ENCODE peak calls at places on chromosomes 16 and 17, in four cellular contexts. K is OCI-LY7, W is Peyer's patch, L is gastrocnemius medialis. P is an unnamed sample. For H3K4me1, the result is how much of the 10 kb centered on the place peaks cover.

GRCh38 chr16:79247386-79247785 is 353.2 kb downstream of the MAF start:
- DNase-seq in K (no peak), W (no peak), L (no peak), P (no peak)

GRCh38 chr17:77581480-77581879 is 377.0 kb upstream of the TNRC6C start:
- DNase-seq in K (no peak), W (peak), L (no peak), P (no peak)

GRCh38 chr17:27929990-27930389 is 36.8 kb upstream of the LYRM9 start:
- DNase-seq in K (no peak), W (no peak), L (no peak), P (no peak)

GRCh38 chr16:52537463-52537862 is 9.5 kb downstream of the TOX3 start:
- DNase-seq in K (no peak), W (no peak), L (no peak), P (no peak)

GRCh38 chr16:66457888-66458287 is 30.8 kb downstream of the BEAN1 start:
- DNase-seq in K (no peak), W (peak), L (no peak), P (no peak)

GRCh38 chr17:61478026-61478789 is 26.0 kb downstream of the TBX4 start:
- DNase-seq in K (no peak), W (peak), L (no peak), P (no peak)

GRCh38 chr17:79942591-79943353 is 92.9 kb downstream of the TBC1D16 start:
- DNase-seq in K (peak), W (peak), L (no peak), P (no peak)

GRCh38 chr16:57834936-57835335 is 32.6 kb upstream of the KIFC3 start:
- DNase-seq in K (no peak), W (no peak), L (no peak), P (no peak)

GRCh38 chr17:74759243-74759801 is 10.9 kb downstream of the NHERF1 start:
- DNase-seq in K (peak), W (peak), L (no peak), P (no peak)

GRCh38 chr16:75341934-75342811 is 90.7 kb upstream of the BCAR1 start:
- DNase-seq in K (no peak), W (no peak), L (no peak), P (no peak)

GRCh38 chr17:21445091-21445650 is 69.0 kb downstream of the KCNJ12 start:
- DNase-seq in K (no peak), W (no peak), L (no peak), P (no peak)

GRCh38 chr16:50802000-50802399 is 60.1 kb downstream of the CYLD start:
- DNase-seq in K (no peak), W (no peak), L (no peak), P (no peak)

GRCh38 chr17:77427471-77427991 is 286.8 kb downstream of the SEC14L1 start:
- DNase-seq in K (no peak), W (no peak), L (no peak), P (peak)

GRCh38 chr16:27729516-27730304 is 179.8 kb downstream of the KATNIP start:
- DNase-seq in K (no peak), W (no peak), L (no peak), P (no peak)

GRCh38 chr17:50060951-50061712 is 5.2 kb downstream of the ITGA3 start:
- DNase-seq in K (no peak), W (no peak), L (peak), P (peak)

GRCh38 chr17:83147285-83147684 is 67.9 kb downstream of the METRNL start:
- DNase-seq in K (no peak), W (no peak), L (no peak), P (no peak)

GRCh38 chr17:48718781-48719641 is 3.3 kb downstream of the PRAC1 start:
- DNase-seq in K (no peak), W (no peak), L (no peak), P (no peak)

GRCh38 chr16:73323880-73324279 is 276.0 kb upstream of the ZFHX3 start:
- DNase-seq in K (no peak), W (no peak), L (peak), P (peak)

GRCh38 chr17:64458756-64459155 is 9.8 kb downstream of the MILR1 start:
- DNase-seq in K (no peak), W (no peak), L (no peak), P (no peak)

DNA sequence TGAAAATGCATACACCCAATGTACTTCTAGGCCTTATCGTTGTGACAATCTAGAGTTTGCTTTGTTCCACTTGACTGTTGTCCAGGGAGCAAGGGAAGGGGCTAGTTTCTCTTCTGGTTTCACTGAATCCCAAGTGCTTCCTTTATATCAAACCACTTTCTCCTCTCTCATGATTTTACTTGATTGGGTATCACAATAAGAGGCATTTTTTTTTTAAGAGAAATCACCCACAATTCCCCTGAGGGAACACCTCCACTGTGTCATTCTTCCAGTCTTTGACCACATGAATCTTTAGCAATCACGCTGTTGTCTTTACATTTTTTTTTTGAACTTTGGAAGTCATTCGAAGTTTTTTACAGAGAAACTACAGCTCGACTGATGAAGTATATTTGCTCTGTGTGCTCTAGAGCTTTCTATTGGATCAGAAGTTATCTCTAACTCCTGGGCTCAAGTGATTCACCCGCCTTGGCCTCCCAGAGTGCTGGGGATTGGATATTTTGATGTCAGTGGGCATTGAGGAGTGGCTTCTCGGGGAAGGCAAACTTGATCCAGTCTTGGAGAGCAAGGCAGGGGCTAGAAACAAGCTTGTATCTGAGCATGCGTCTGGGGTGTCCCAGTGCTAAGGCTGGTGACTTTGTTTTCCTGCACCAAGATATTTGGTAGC is 3.0 kb downstream of the CDH1 start:
- DNase-seq in K (peak), W (no peak), L (no peak), P (no peak)
- H3K27ac ChIP-seq in K (no peak), W (peak), L (no peak), P (no peak)

GRCh38 chr16:89366561-89367537 is 123.5 kb downstream of the ANKRD11 start:
- DNase-seq in K (no peak), W (no peak), L (no peak), P (no peak)

GRCh38 chr16:89367538-89368059 is 122.8 kb downstream of the ANKRD11 start:
- DNase-seq in K (no peak), W (no peak), L (no peak), P (no peak)

GRCh38 chr16:89364603-89365002 is 125.8 kb downstream of the ANKRD11 start:
- DNase-seq in K (no peak), W (no peak), L (no peak), P (no peak)

GRCh38 chr16:89365044-89365467 is 125.3 kb downstream of the ANKRD11 start:
- DNase-seq in K (no peak), W (no peak), L (no peak), P (no peak)

GRCh38 chr16:89365996-89366395 is 124.4 kb downstream of the ANKRD11 start:
- DNase-seq in K (no peak), W (no peak), L (no peak), P (no peak)
- H3K4me1 ChIP-seq in K (under half), W (under half), L (half or more), P (half or more)

DNA sequence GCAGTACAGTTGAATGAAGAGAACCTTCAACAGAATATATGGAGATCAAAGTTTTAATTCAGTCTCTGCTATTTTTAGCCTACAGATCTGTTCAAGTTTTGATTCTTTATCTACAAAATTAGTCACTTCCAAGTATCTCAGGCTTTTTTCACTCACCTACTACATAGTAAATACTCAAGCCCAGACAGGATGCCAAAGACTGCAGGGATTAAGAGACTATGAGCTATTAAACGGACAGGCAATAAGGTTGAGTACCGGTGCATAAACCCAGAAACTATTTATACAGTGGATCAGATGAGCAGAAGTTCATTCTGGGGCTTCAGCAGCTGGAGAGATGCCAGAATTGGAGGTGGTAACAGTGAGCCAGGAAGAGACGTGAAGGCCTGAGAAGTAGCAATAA is 18.7 kb upstream of the OR3A1 start:
- DNase-seq in K (no peak), W (no peak), L (no peak), P (no peak)
- H3K27ac ChIP-seq in K (no peak), W (no peak), L (no peak), P (no peak)

GRCh38 chr16:23505942-23506605 is 4.2 kb downstream of the GGA2 start:
- DNase-seq in K (peak), W (no peak), L (no peak), P (no peak)
- H3K4me1 ChIP-seq in K (half or more), W (under half), L (under half), P (half or more)

GRCh38 chr17:33266116-33266515 is 27.0 kb downstream of the ASIC2 start:
- DNase-seq in K (no peak), W (no peak), L (no peak), P (no peak)

GRCh38 chr17:33267881-33268548 is 25.1 kb downstream of the ASIC2 start:
- DNase-seq in K (no peak), W (peak), L (no peak), P (no peak)

GRCh38 chr17:33266611-33267010 is 26.5 kb downstream of the ASIC2 start:
- DNase-seq in K (no peak), W (no peak), L (no peak), P (no peak)

GRCh38 chr17:33269337-33270060 is 23.6 kb downstream of the ASIC2 start:
- DNase-seq in K (no peak), W (no peak), L (no peak), P (no peak)

GRCh38 chr17:33267279-33267790 is 25.8 kb downstream of the ASIC2 start:
- DNase-seq in K (no peak), W (no peak), L (no peak), P (no peak)
- H3K27ac ChIP-seq in K (no peak), W (peak), L (no peak), P (no peak)

P was measured in heart right ventricle.